ENCODE peak calls at places on chromosomes 5 and 9, in seven cellular contexts. One of them, this sample, is unnamed.

GRCh38 chr5:109411627-109412026 is 1.9 kb upstream of the PJA2 start:
- DNase-seq in IMR-90: peak; percentile 97
- DNase-seq in astrocyte: peak; percentile 95
- DNase-seq in fibroblast of lung: peak; percentile 95
- DNase-seq in mucosa of descending colon: no peak
- DNase-seq in spleen: no peak
- DNase-seq in testis: no peak
- DNase-seq in this sample: peak; percentile 97

GRCh38 chr9:34635556-34635955 is 2.0 kb downstream of the SIGMAR1 start:
- DNase-seq in IMR-90: no peak
- DNase-seq in astrocyte: no peak
- DNase-seq in fibroblast of lung: no peak
- DNase-seq in mucosa of descending colon: no peak
- DNase-seq in spleen: no peak
- DNase-seq in testis: no peak
- DNase-seq in this sample: no peak

GRCh38 chr5:163104496-163104895 is 332.9 kb upstream of the CCNG1 start:
- DNase-seq in IMR-90: no peak
- DNase-seq in astrocyte: no peak
- DNase-seq in fibroblast of lung: no peak
- DNase-seq in mucosa of descending colon: no peak
- DNase-seq in spleen: no peak
- DNase-seq in testis: peak; percentile 17
- DNase-seq in this sample: no peak

GRCh38 chr9:125393426-125393825 is 131.8 kb downstream of the GAPVD1 start:
- DNase-seq in IMR-90: peak; percentile 71
- DNase-seq in astrocyte: peak; percentile 65
- DNase-seq in fibroblast of lung: peak; percentile 77
- DNase-seq in mucosa of descending colon: no peak
- DNase-seq in spleen: no peak
- DNase-seq in testis: no peak
- DNase-seq in this sample: peak; percentile 46

GRCh38 chr5:77957931-77958476 is 181.9 kb upstream of the TBCA start:
- DNase-seq in IMR-90: no peak
- DNase-seq in astrocyte: no peak
- DNase-seq in fibroblast of lung: no peak
- DNase-seq in mucosa of descending colon: no peak
- DNase-seq in spleen: no peak
- DNase-seq in testis: no peak
- DNase-seq in this sample: no peak

GRCh38 chr9:132192728-132193127 is 30.9 kb downstream of the NTNG2 start:
- DNase-seq in IMR-90: peak; percentile 29
- DNase-seq in astrocyte: no peak
- DNase-seq in fibroblast of lung: no peak
- DNase-seq in mucosa of descending colon: no peak
- DNase-seq in spleen: no peak
- DNase-seq in testis: no peak
- DNase-seq in this sample: no peak

GRCh38 chr5:141223112-141223783 is at the start of gene PCDHB14:
- DNase-seq in IMR-90: peak; percentile 20
- DNase-seq in astrocyte: peak; percentile 7
- DNase-seq in fibroblast of lung: peak; percentile 13
- DNase-seq in mucosa of descending colon: no peak
- DNase-seq in spleen: no peak
- DNase-seq in testis: no peak
- DNase-seq in this sample: peak; percentile 22

GRCh38 chr5:107893642-107894041 is 222.9 kb upstream of the EFNA5 start:
- DNase-seq in IMR-90: peak; percentile 32
- DNase-seq in astrocyte: peak; percentile 83
- DNase-seq in fibroblast of lung: peak; percentile 85
- DNase-seq in mucosa of descending colon: no peak
- DNase-seq in spleen: no peak
- DNase-seq in testis: no peak
- DNase-seq in this sample: peak; percentile 75

GRCh38 chr9:136403915-136404800 is 4.2 kb upstream of the SNAPC4 start:
- DNase-seq in IMR-90: no peak
- DNase-seq in astrocyte: no peak
- DNase-seq in fibroblast of lung: no peak
- DNase-seq in mucosa of descending colon: no peak
- DNase-seq in spleen: peak; percentile 80
- DNase-seq in testis: no peak
- DNase-seq in this sample: no peak

GRCh38 chr5:81842795-81843377 is 92.0 kb upstream of the SSBP2 start:
- DNase-seq in IMR-90: no peak
- DNase-seq in astrocyte: no peak
- DNase-seq in fibroblast of lung: no peak
- DNase-seq in mucosa of descending colon: no peak
- DNase-seq in spleen: no peak
- DNase-seq in testis: no peak
- DNase-seq in this sample: no peak

GRCh38 chr5:81835813-81836458 is 85.0 kb upstream of the SSBP2 start:
- DNase-seq in IMR-90: peak; percentile 16
- DNase-seq in astrocyte: no peak
- DNase-seq in fibroblast of lung: peak; percentile 47
- DNase-seq in mucosa of descending colon: no peak
- DNase-seq in spleen: no peak
- DNase-seq in testis: no peak
- DNase-seq in this sample: no peak

GRCh38 chr5:81834021-81834660 is 83.2 kb upstream of the SSBP2 start:
- DNase-seq in IMR-90: no peak
- DNase-seq in astrocyte: no peak
- DNase-seq in fibroblast of lung: no peak
- DNase-seq in mucosa of descending colon: no peak
- DNase-seq in spleen: no peak
- DNase-seq in testis: no peak
- DNase-seq in this sample: no peak

GRCh38 chr5:81837667-81838306 is 86.9 kb upstream of the SSBP2 start:
- DNase-seq in IMR-90: no peak
- DNase-seq in astrocyte: no peak
- DNase-seq in fibroblast of lung: no peak
- DNase-seq in mucosa of descending colon: no peak
- DNase-seq in spleen: no peak
- DNase-seq in testis: no peak
- DNase-seq in this sample: no peak

GRCh38 chr5:81838307-81838906 is 87.5 kb upstream of the SSBP2 start:
- DNase-seq in IMR-90: peak; percentile 49
- DNase-seq in astrocyte: no peak
- DNase-seq in fibroblast of lung: peak; percentile 45
- DNase-seq in mucosa of descending colon: no peak
- DNase-seq in spleen: no peak
- DNase-seq in testis: peak; percentile 61
- DNase-seq in this sample: peak; percentile 59
- TF ChIP-seq CTCF in IMR-90: peak; percentile 49
- TF ChIP-seq CTCF in astrocyte: peak; percentile 46
- TF ChIP-seq CTCF in fibroblast of lung: peak; percentile 57
- TF ChIP-seq CTCF in mucosa of descending colon: no peak
- TF ChIP-seq CTCF in spleen: peak; percentile 69
- TF ChIP-seq CTCF in testis: no peak
- TF ChIP-seq CTCF in this sample: peak; percentile 66

GRCh38 chr9:1055156-1055555 is 5.0 kb downstream of the DMRT2 start:
- DNase-seq in IMR-90: no peak
- DNase-seq in astrocyte: no peak
- DNase-seq in fibroblast of lung: no peak
- DNase-seq in mucosa of descending colon: no peak
- DNase-seq in spleen: no peak
- DNase-seq in testis: no peak
- DNase-seq in this sample: no peak

GRCh38 chr9:1051286-1052118 is 1.3 kb downstream of the DMRT2 start:
- DNase-seq in IMR-90: no peak
- DNase-seq in astrocyte: no peak
- DNase-seq in fibroblast of lung: peak; percentile 1
- DNase-seq in mucosa of descending colon: peak; percentile 85
- DNase-seq in spleen: no peak
- DNase-seq in testis: peak; percentile 63
- DNase-seq in this sample: peak; percentile 18

GRCh38 chr9:1052119-1052907 is 2.2 kb downstream of the DMRT2 start:
- DNase-seq in IMR-90: no peak
- DNase-seq in astrocyte: no peak
- DNase-seq in fibroblast of lung: no peak
- DNase-seq in mucosa of descending colon: peak; percentile 41
- DNase-seq in spleen: no peak
- DNase-seq in testis: no peak
- DNase-seq in this sample: no peak

GRCh38 chr9:1052908-1053590 is 2.9 kb downstream of the DMRT2 start:
- DNase-seq in IMR-90: no peak
- DNase-seq in astrocyte: no peak
- DNase-seq in fibroblast of lung: no peak
- DNase-seq in mucosa of descending colon: no peak
- DNase-seq in spleen: no peak
- DNase-seq in testis: no peak
- DNase-seq in this sample: no peak

DNA sequence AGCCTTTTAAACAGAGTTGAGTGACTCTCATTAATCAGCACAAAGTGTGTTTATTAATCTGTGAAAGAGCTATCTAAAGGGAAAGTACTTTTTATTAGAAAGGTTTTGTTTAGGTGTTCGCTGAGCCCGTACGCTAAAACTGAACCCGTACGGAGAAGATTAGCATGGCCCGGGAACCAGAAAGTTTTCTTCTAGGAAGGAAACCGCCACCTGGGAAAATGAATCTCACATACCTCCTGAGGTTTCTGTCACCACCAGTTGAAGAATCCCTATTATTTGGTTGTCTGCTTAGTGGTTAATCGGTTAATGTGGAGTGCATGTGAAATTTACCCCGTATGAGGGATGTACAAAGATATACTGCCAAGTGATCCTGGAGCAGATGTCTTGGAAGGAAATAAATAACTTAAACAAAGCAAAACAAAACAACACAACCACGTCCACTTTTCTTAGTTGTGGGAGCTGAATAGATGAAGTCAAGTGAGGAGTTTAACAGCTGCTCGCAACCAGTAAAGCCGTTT is 3.8 kb downstream of the DMRT2 start:
- DNase-seq in IMR-90: no peak
- DNase-seq in astrocyte: no peak
- DNase-seq in fibroblast of lung: no peak
- DNase-seq in mucosa of descending colon: no peak
- DNase-seq in spleen: no peak
- DNase-seq in testis: no peak
- DNase-seq in this sample: no peak
- H3K4me3 ChIP-seq in IMR-90: no peak overlapping the region
- H3K4me3 ChIP-seq in astrocyte: no peak overlapping the region
- H3K4me3 ChIP-seq in fibroblast of lung: no peak overlapping the region
- H3K4me3 ChIP-seq in mucosa of descending colon: no peak overlapping the region
- H3K4me3 ChIP-seq in spleen: no peak overlapping the region
- H3K4me3 ChIP-seq in testis: no peak overlapping the region
- H3K4me3 ChIP-seq in this sample: no peak overlapping the region

GRCh38 chr5:41925555-41925946 is 470 bp downstream of the FBXO4 start:
- DNase-seq in IMR-90: peak; percentile 24
- DNase-seq in astrocyte: peak; percentile 37
- DNase-seq in fibroblast of lung: peak; percentile 46
- DNase-seq in mucosa of descending colon: no peak
- DNase-seq in spleen: no peak
- DNase-seq in testis: peak; percentile 52
- DNase-seq in this sample: peak; percentile 56

GRCh38 chr5:41924526-41924871 is 582 bp upstream of the FBXO4 start:
- DNase-seq in IMR-90: no peak
- DNase-seq in astrocyte: no peak
- DNase-seq in fibroblast of lung: no peak
- DNase-seq in mucosa of descending colon: no peak
- DNase-seq in spleen: no peak
- DNase-seq in testis: no peak
- DNase-seq in this sample: no peak

GRCh38 chr5:41921874-41922273 is 3.2 kb upstream of the FBXO4 start:
- DNase-seq in IMR-90: peak; percentile 60
- DNase-seq in astrocyte: peak; percentile 61
- DNase-seq in fibroblast of lung: peak; percentile 72
- DNase-seq in mucosa of descending colon: no peak
- DNase-seq in spleen: no peak
- DNase-seq in testis: no peak
- DNase-seq in this sample: peak; percentile 70

GRCh38 chr5:41927604-41928003 is 2.5 kb downstream of the FBXO4 start:
- DNase-seq in IMR-90: no peak
- DNase-seq in astrocyte: no peak
- DNase-seq in fibroblast of lung: no peak
- DNase-seq in mucosa of descending colon: no peak
- DNase-seq in spleen: no peak
- DNase-seq in testis: no peak
- DNase-seq in this sample: no peak

DNA sequence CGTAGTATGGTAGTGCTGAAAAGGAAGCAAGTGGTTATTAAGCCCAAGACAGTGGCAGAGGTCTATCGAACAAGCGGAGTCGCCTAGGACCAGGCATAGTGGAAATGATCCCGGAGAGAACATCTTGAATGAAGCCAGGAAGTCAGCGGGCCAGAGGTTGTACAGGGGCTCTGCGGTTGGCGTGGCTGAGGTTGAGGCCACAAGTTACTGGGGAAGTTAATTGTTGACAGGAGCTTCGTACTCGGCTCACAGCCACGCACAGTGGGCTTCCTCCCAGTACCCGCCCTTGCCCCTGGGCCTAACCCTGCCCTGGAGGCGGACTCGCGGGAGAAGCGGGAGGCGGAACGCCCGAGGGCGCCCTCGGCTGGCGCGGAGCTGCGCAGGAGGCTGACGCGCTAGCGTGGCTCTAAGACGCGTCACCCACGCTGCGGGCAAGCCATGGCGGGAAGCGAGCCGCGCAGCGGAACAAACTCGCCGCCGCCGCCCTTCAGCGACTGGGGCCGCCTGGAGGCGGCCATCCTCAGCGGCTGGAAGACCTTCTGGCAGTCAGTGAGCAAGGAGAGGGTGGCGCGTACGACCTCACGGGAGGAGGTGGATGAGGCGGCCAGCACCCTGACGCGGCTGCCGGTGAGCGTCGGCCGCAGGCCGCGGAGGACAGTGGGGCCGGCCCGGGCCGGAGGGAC is at the start of gene FBXO4:
- DNase-seq in IMR-90: peak; percentile 78
- DNase-seq in astrocyte: peak; percentile 73
- DNase-seq in fibroblast of lung: peak; percentile 82
- DNase-seq in mucosa of descending colon: peak; percentile 92
- DNase-seq in spleen: peak; percentile 98
- DNase-seq in testis: peak; percentile 88
- DNase-seq in this sample: peak; percentile 82
- TF ChIP-seq CTCF in IMR-90: peak; percentile 70
- TF ChIP-seq CTCF in astrocyte: peak; percentile 20
- TF ChIP-seq CTCF in fibroblast of lung: peak; percentile 50
- TF ChIP-seq CTCF in mucosa of descending colon: peak; percentile 57
- TF ChIP-seq CTCF in spleen: peak; percentile 68
- TF ChIP-seq CTCF in testis: peak; percentile 19
- TF ChIP-seq CTCF in this sample: peak; percentile 38

DNA sequence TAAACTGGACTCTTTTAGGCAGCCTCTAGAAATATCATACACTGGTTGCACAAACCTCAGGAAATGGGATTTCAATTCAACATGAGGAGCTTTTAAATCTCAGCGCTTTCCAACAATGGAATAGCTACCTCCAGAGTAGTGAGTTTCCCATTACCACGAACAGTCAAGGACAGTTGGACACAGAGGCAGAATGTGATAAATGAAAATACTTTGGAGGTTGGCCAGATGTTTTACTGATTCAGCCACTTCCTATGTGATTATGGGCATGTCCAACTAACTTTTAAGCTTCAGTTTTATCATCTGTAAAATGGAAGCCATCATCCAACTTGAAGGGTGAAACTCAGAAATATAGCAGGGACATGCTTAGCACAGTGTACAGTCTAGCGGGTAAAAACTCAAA is 2.1 kb downstream of the FBXW2 start:
- DNase-seq in IMR-90: no peak
- DNase-seq in astrocyte: peak; percentile 29
- DNase-seq in fibroblast of lung: peak; percentile 40
- DNase-seq in mucosa of descending colon: no peak
- DNase-seq in spleen: no peak
- DNase-seq in testis: no peak
- DNase-seq in this sample: peak; percentile 22
- H3K4me3 ChIP-seq in IMR-90: no peak overlapping the region
- H3K4me3 ChIP-seq in astrocyte: no peak overlapping the region
- H3K4me3 ChIP-seq in fibroblast of lung: no peak overlapping the region
- H3K4me3 ChIP-seq in mucosa of descending colon: no peak overlapping the region
- H3K4me3 ChIP-seq in spleen: no peak overlapping the region
- H3K4me3 ChIP-seq in testis: no peak overlapping the region
- H3K4me3 ChIP-seq in this sample: no peak overlapping the region

This sample was measured in fibroblast of mammary gland.